ENCODE peak calls at places on chromosomes 16 and 17, in nine cellular contexts. J is A549, T is transverse colon, H is ovary, M is stomach, S is H1, K is GM12878, R is tibial nerve, P is SK-N-SH. B is an unnamed sample. For H3K4me1, the result is how much of the 10 kb centered on the place peaks cover.

GRCh38 chr16:13958438-13958837 is 38.5 kb downstream of the ERCC4 start:
- DNase-seq in P (no peak), T (no peak), S (no peak), H (no peak), J (peak), R (no peak), M (no peak), K (no peak), B (no peak)

GRCh38 chr16:19601083-19601976 is 45.8 kb downstream of the VPS35L start:
- DNase-seq in T (peak), K (no peak), P (peak), J (peak), H (no peak), S (peak), R (peak), M (no peak), B (no peak)

GRCh38 chr16:79792952-79793351 is 192.4 kb upstream of the MAF start:
- DNase-seq in T (peak), M (no peak), S (no peak), J (no peak), P (peak), R (no peak), H (peak), K (no peak), B (no peak)

GRCh38 chr17:52686140-52686539 is 527.6 kb upstream of the CA10 start:
- DNase-seq in R (no peak), P (no peak), H (no peak), K (no peak), S (no peak), M (no peak), J (no peak), T (no peak), B (no peak)

GRCh38 chr17:28878981-28879380 is 18.6 kb downstream of the FLOT2 start:
- DNase-seq in P (peak), T (no peak), K (no peak), H (no peak), J (peak), M (peak), S (peak), R (no peak), B (no peak)

GRCh38 chr16:57604177-57604576 is 24.3 kb upstream of the ADGRG1 start:
- DNase-seq in H (no peak), T (no peak), R (no peak), P (no peak), M (no peak), K (no peak), J (no peak), S (no peak), B (no peak)

GRCh38 chr16:47984669-47985068 is 171.1 kb downstream of the ABCC12 start:
- DNase-seq in R (no peak), S (no peak), K (no peak), H (no peak), J (no peak), M (no peak), T (no peak), P (no peak), B (no peak)

GRCh38 chr17:43020789-43021738 is 1.1 kb downstream of the VAT1 start:
- DNase-seq in K (no peak), H (peak), T (peak), P (peak), J (peak), R (peak), M (peak), S (peak), B (peak)

GRCh38 chr17:13597723-13598347 is 3.9 kb downstream of the HS3ST3A1 start:
- DNase-seq in S (no peak), J (peak), H (no peak), R (peak), P (peak), M (no peak), T (peak), K (no peak), B (no peak)

GRCh38 chr17:33914120-33914519 is 341.0 kb upstream of the CCL2 start:
- DNase-seq in H (no peak), M (no peak), K (no peak), S (no peak), P (no peak), J (no peak), R (no peak), T (no peak), B (no peak)

GRCh38 chr17:33904438-33904837 is 350.6 kb upstream of the CCL2 start:
- DNase-seq in R (no peak), T (no peak), K (no peak), P (no peak), M (no peak), H (no peak), S (no peak), J (no peak), B (no peak)

GRCh38 chr17:33908363-33909064 is 346.6 kb upstream of the CCL2 start:
- DNase-seq in H (no peak), M (no peak), K (no peak), P (no peak), T (no peak), J (no peak), R (no peak), S (no peak), B (no peak)

GRCh38 chr17:33905338-33905800 is 349.7 kb upstream of the CCL2 start:
- DNase-seq in R (no peak), P (no peak), S (no peak), H (no peak), K (no peak), M (no peak), J (no peak), T (no peak), B (no peak)

DNA sequence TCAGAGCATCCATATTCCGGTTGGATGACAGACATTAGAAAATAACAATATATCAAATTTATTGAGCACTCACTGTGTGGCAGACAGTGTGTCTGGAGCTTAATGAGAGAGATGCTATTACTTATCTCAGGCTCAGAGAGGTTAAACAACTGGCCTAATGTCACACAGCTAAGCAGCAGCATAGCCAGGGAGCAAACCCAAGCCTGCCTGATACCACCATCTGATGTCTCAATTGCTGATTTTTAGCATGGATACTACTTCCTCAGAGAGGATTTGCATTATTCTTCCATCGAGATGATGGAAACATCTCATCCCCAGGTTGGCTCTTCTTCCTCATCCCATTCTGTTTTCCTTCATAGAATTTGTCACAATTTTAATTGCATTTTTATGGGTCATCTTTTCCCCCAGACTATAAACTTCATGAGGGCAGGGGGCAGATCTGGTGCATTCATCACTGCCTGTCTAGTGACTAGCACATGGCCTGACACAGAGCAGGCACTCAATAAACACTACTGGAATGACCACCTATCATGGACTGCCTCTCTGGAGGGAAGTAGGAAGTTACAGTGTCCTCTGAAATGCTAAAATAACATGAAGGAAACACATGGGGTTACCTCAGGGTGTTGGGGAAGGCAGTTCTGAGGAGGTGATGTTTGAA is 344.8 kb upstream of the CCL2 start:
- DNase-seq in P (no peak), S (no peak), M (no peak), K (no peak), J (no peak), H (no peak), T (no peak), R (no peak), B (no peak)
- H3K27ac ChIP-seq in P (no peak), S (no peak), M (no peak), K (no peak), J (no peak), H (no peak), T (no peak), R (no peak), B (no peak)

GRCh38 chr17:79948406-79948917 is 87.2 kb downstream of the TBC1D16 start:
- DNase-seq in J (no peak), S (no peak), M (no peak), K (no peak), R (no peak), P (no peak), H (peak), T (no peak), B (peak)
- H3K4me1 ChIP-seq in J (under half), S (under half), M (under half), K (under half), R (under half), P (under half), H (under half), T (under half), B (under half)

DNA sequence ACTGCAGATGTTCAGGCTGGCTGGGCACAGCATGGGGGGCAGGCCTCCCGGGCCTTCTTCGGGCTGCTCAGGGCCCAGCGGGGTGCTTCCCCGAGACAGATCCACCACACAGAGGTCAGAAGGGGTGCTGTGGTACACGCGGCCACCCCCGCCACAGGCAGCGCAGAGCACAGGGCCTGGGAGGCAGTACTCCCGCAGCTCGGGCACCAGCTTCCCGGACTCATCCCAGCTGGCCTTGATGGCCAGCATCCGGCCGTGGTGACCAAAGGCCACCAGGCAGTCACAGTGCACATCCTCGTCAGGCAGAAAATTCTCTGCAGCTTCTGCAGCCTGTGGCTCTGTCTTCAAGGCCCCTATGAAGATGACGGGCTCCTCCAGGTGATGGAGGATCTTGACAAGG is 1.9 kb downstream of the FAAP100 start:
- DNase-seq in K (no peak), H (no peak), S (no peak), P (no peak), J (no peak), T (no peak), M (no peak), R (no peak), B (no peak)
- TF ChIP-seq EP300 in K (no peak), H (no peak), S (no peak), P (no peak), J (no peak), T (no peak), M (no peak), R (no peak), B (no peak)

DNA sequence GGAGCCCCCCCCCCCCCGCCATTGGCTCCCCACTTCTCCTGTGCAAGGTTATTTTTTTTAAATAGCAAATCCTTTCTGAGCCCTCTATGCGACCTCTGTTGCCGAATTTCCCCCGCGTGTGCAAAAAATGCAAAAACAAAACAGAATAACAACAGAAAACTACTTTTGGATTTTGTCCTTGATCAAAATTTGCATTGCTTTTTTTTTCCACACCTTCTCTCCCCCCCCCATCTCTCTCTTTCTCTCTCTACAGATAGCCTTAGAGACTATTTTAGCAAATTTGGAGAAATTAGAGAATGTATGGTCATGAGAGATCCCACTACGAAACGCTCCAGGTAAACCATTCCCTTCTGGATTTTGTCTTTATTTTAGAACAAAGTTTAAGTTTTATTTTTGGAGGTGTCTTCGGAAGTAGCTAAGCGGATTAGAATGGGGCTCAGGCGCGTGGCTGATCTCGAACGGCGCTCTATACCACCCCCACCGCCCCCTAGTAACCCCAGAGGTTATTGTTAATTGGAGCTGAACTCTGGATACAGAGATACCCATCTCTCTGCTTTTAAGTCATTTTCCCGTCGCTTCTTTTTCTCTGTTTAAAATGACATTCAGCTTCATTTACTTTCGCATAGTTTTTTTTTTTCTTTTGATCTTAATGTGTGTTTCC is 1.0 kb downstream of the MSI2 start:
- DNase-seq in K (no peak), M (no peak), R (no peak), S (peak), H (no peak), J (no peak), P (peak), T (peak), B (no peak)
- H3K27ac ChIP-seq in K (peak), M (peak), R (peak), S (peak), H (peak), J (peak), P (peak), T (peak), B (peak)

GRCh38 chr17:40445769-40446468 is 2.7 kb downstream of the IGFBP4 start:
- DNase-seq in T (no peak), H (no peak), M (no peak), S (no peak), R (no peak), K (no peak), J (peak), P (no peak), B (no peak)

GRCh38 chr17:40443196-40443987 is at the start of gene IGFBP4:
- DNase-seq in H (peak), P (peak), M (peak), R (peak), J (peak), K (no peak), S (peak), T (peak), B (peak)

GRCh38 chr17:40442392-40443195 is 656 bp upstream of the IGFBP4 start:
- DNase-seq in M (no peak), J (peak), P (no peak), S (no peak), K (no peak), R (peak), H (no peak), T (peak), B (peak)

GRCh38 chr17:40447148-40447644 is 3.9 kb downstream of the IGFBP4 start:
- DNase-seq in R (peak), H (no peak), T (no peak), K (no peak), J (no peak), S (no peak), M (no peak), P (no peak), B (no peak)

DNA sequence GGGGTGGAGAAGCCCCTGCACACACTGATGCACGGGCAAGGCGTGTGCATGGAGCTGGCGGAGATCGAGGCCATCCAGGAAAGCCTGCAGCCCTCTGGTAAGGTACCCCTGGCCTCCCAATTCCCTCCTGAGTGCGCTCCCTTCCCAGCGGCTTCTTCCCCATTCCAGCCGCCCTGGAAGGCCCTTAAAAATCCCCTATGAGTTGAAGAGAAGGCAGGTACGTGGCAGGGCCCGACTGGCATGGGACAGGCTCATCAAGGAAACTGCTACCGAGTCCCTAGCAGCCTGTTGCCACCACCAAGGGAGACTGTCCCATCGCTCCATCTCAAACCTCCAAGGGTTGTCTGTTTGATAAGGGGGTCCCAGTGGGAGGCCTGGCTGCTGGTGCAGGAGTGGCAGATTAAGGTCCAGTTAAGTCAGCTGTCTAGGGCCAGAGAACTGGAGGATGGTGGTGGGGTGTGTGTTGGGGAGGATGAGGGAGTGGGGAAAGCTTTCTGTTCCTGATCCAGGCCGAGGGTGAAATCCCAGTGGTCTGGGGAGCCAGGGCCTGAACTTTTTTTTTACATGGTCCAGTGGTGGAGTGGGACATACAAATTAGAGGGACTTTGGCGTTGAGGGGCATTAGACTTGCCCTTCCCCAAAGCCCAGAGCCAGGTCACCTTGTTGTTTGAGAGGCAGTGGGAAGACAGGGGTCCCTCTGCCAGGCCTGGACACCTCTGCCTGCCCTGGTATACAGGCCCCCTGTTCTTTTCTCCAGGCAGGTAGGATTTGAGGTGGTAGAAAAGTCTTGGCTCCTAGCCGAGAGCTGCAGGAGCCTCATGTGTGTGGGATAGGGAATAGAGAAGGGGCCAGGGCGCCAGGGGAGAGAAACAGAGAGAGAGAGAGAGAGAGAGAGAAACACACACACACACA is 994 bp downstream of the IGFBP4 start:
- DNase-seq in K (no peak), S (peak), P (no peak), H (peak), R (no peak), T (peak), M (no peak), J (peak), B (no peak)
- H3K4me1 ChIP-seq in K (under half), S (under half), P (under half), H (under half), R (under half), T (under half), M (under half), J (under half), B (half or more)

DNA sequence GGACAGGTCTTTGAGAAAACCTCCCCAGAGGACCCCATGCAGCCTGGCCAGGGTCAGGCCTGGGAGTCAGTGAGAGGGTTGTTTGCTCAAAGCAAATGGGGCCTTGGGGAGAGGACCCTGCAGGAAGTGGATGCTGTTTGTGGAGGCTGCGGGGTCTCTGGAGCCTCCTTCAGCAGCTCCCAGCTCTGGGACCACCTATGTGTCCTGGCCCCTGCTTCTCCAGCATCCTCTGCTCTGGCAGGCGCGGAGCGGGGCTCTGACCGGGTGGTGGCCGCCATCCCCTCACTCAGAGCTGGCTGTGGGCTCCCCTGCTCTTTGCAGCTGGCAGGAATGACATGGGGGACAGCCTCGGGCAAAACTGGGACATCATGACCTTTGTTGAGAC is 29.8 kb upstream of the CIBAR2 start:
- DNase-seq in K (no peak), P (no peak), R (no peak), H (no peak), T (no peak), J (no peak), S (no peak), M (no peak), B (no peak)
- TF ChIP-seq EP300 in K (no peak), P (no peak), R (no peak), H (no peak), T (no peak), J (no peak), S (no peak), M (no peak), B (no peak)

DNA sequence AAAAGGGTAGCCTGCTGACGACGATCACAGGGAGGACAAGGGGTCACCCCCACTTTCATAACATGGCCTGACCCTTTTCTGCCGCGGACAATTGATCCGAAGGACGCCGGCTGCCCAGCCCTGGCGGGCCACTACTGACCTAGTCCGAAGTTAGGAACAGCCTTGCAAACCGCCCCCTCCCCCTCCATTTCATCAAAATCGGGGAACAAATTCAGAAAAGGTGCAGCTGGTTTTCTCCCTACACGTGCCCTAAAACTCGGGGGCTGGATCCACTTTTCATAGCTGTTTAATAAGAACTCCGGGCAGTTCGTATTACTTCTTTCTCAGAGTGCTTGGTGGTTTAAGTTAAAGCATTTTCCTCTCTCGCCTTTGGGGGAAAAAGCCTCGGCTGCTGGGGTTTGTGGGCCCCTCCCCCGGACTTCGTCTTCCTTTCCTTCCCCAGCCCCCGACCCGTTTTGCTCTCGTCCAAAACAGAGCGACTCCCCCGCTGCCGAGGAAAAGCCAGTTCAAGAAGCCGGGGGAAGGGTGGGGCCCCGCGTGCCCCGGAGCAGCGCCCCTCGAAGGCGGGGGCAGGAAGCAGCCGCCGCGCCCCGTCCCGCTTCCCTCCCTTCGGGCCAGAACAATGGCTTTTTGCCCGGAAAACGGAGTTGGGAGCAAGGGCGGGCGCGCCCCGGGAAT is 643 bp upstream of the CBX2 start:
- DNase-seq in T (peak), R (no peak), K (no peak), J (peak), P (no peak), H (peak), S (peak), M (peak), B (no peak)
- H3K27ac ChIP-seq in T (no peak), R (peak), K (no peak), J (peak), P (peak), H (peak), S (peak), M (no peak), B (no peak)

DNA sequence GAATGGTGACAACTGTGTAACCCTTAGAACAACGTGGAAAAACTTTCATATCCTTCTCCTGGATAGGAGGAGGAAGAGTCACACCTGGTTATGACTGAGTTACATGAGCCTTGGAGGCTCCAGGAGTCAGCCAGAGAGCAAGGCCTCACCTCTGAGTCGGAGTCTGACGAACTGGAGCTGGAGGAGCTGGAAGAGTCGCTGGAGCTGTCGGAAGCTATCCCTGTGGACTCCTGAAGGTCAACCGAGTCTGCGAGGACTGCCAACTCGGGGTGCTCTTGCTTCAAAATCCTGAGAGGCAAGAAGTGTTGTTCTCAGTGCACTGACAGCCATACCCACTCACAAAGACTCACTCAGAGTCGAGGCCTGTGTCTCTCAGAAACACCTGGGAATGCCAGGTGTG is 6.2 kb downstream of the JMJD6 start:
- DNase-seq in R (no peak), T (no peak), H (no peak), K (no peak), M (no peak), J (no peak), S (no peak), P (no peak), B (no peak)
- H3K4me1 ChIP-seq in R (under half), T (under half), H (under half), K (under half), M (under half), J (under half), S (under half), P (under half), B (under half)